ENCODE peak calls at places on chromosomes 4 and X, in ten cellular contexts. B is CD4-positive, alpha-beta T cell; Q is GM03348; L is HS-27A; T is Calu3; G is GDM1; X is GM12892; U is CD4-positive, alpha-beta memory T cell; Y is mucosa of descending colon; E is stimulated activated CD8-positive, alpha-beta memory T cell treated with anti-CD3 and anti-CD28 coated beads, Interleukin-2, amount 100 ng/mL, for 1 hour. V is an unnamed sample.

GRCh38 chrX:115968436-115969252 is 201.9 kb upstream of the AGTR2 start:
- DNase-seq in B (no peak), Q (no peak), L (no peak), T (peak; percentile 63), G (no peak), X (no peak), U (no peak), Y (peak; percentile 62), E (no peak), V (no peak)

GRCh38 chr4:5142726-5143125 is 91.4 kb downstream of the STK32B start:
- DNase-seq in B (no peak), Q (peak; percentile 28), L (no peak), T (no peak), G (peak; percentile 27), X (no peak), U (no peak), Y (peak; percentile 61), E (no peak), V (no peak)

GRCh38 chr4:123415977-123416376 is 19.4 kb downstream of the SPRY1 start:
- DNase-seq in B (peak; percentile 11), Q (peak; percentile 47), L (no peak), T (no peak), G (peak; percentile 72), X (no peak), U (no peak), Y (no peak), E (peak; percentile 18), V (no peak)

GRCh38 chr4:25862411-25863346 is at the start of gene SEL1L3:
- DNase-seq in B (peak; percentile 55), Q (peak; percentile 82), L (no peak), T (peak; percentile 75), G (no peak), X (peak; percentile 66), U (peak; percentile 31), Y (peak; percentile 67), E (no peak), V (no peak)

GRCh38 chr4:48669086-48669485 is 111.0 kb downstream of the FRYL start:
- DNase-seq in B (no peak), Q (no peak), L (no peak), T (no peak), G (no peak), X (no peak), U (no peak), Y (peak; percentile 50), E (no peak), V (no peak)

GRCh38 chr4:144179152-144179739 is 38.7 kb upstream of the GYPA start:
- DNase-seq in B (no peak), Q (no peak), L (peak; percentile 14), T (no peak), G (no peak), X (no peak), U (no peak), Y (no peak), E (no peak), V (no peak)

GRCh38 chrX:154142386-154142785 is 1.7 kb upstream of the OPN1LW start:
- DNase-seq in B (no peak), Q (no peak), L (no peak), T (no peak), G (no peak), X (no peak), U (no peak), Y (no peak), E (no peak), V (no peak)

GRCh38 chr4:8297691-8298485 is 28.3 kb downstream of the HTRA3 start:
- DNase-seq in B (no peak), Q (no peak), L (no peak), T (no peak), G (no peak), X (no peak), U (no peak), Y (no peak), E (no peak), V (no peak)

GRCh38 chr4:78031457-78031856 is 25.7 kb upstream of the FRAS1 start:
- DNase-seq in B (no peak), Q (no peak), L (no peak), T (no peak), G (no peak), X (no peak), U (no peak), Y (no peak), E (no peak), V (no peak)

GRCh38 chr4:141402696-141403095 is 182.0 kb downstream of the ZNF330 start:
- DNase-seq in B (no peak), Q (no peak), L (no peak), T (no peak), G (no peak), X (no peak), U (no peak), Y (no peak), E (no peak), V (no peak)

GRCh38 chr4:137531121-137531520 is 1.2 kb downstream of the PCDH18 start:
- DNase-seq in B (no peak), Q (peak; percentile 24), L (no peak), T (no peak), G (no peak), X (no peak), U (no peak), Y (peak; percentile 19), E (no peak), V (no peak)

GRCh38 chr4:176014583-176015108 is 51.0 kb upstream of the WDR17 start:
- DNase-seq in B (no peak), Q (no peak), L (no peak), T (no peak), G (no peak), X (no peak), U (no peak), Y (no peak), E (no peak), V (no peak)

GRCh38 chrX:150155396-150156048 is 207.6 kb upstream of the MAMLD1 start:
- DNase-seq in B (no peak), Q (peak; percentile 66), L (peak; percentile 68), T (peak; percentile 38), G (no peak), X (no peak), U (no peak), Y (peak; percentile 37), E (no peak), V (no peak)

GRCh38 chrX:119669424-119670037 is 23.4 kb downstream of the SEPTIN6 start:
- DNase-seq in B (no peak), Q (no peak), L (no peak), T (no peak), G (no peak), X (no peak), U (no peak), Y (no peak), E (no peak), V (no peak)

GRCh38 chr4:1099270-1099669 is 14.1 kb downstream of the RNF212 start:
- DNase-seq in B (no peak), Q (no peak), L (no peak), T (no peak), G (no peak), X (no peak), U (no peak), Y (no peak), E (no peak), V (no peak)

GRCh38 chrX:40207626-40208025 is 109.9 kb upstream of the BCOR start:
- DNase-seq in B (no peak), Q (peak; percentile 7), L (peak; percentile 7), T (no peak), G (no peak), X (no peak), U (no peak), Y (no peak), E (no peak), V (no peak)

GRCh38 chrX:101080326-101080725 is 1.6 kb downstream of the TMEM35A start:
- DNase-seq in B (no peak), Q (no peak), L (no peak), T (no peak), G (no peak), X (no peak), U (no peak), Y (no peak), E (no peak), V (no peak)

GRCh38 chr4:31995943-31996901 is 1276.1 kb downstream of the PCDH7 start:
- DNase-seq in B (no peak), Q (no peak), L (no peak), T (no peak), G (no peak), X (no peak), U (no peak), Y (peak; percentile 5), E (no peak), V (no peak)

GRCh38 chrX:30246769-30247489 is at the start of gene MAGEB1:
- DNase-seq in B (no peak), Q (no peak), L (no peak), T (no peak), G (no peak), X (no peak), U (no peak), Y (no peak), E (no peak), V (no peak)

GRCh38 chr4:147060171-147060931 is 114.7 kb upstream of the TTC29 start:
- DNase-seq in B (no peak), Q (peak; percentile 47), L (peak; percentile 68), T (no peak), G (no peak), X (no peak), U (no peak), Y (no peak), E (no peak), V (no peak)

GRCh38 chr4:1036976-1037810 is 25.8 kb downstream of the FGFRL1 start:
- DNase-seq in B (no peak), Q (no peak), L (no peak), T (no peak), G (no peak), X (no peak), U (no peak), Y (no peak), E (no peak), V (no peak)

GRCh38 chr4:105541420-105541819 is 11.0 kb upstream of the ARHGEF38 start:
- DNase-seq in B (no peak), Q (no peak), L (no peak), T (no peak), G (no peak), X (no peak), U (no peak), Y (no peak), E (no peak), V (no peak)

GRCh38 chrX:57137481-57137880 is 284 bp upstream of the SPIN2A start:
- DNase-seq in B (no peak), Q (peak; percentile 54), L (no peak), T (peak; percentile 11), G (no peak), X (no peak), U (no peak), Y (no peak), E (no peak), V (no peak)

GRCh38 chrX:78329486-78329885 is 2.1 kb upstream of the CYSLTR1 start:
- DNase-seq in B (peak; percentile 31), Q (no peak), L (no peak), T (no peak), G (no peak), X (no peak), U (peak; percentile 34), Y (no peak), E (no peak), V (peak; percentile 28)

GRCh38 chr4:121195649-121196048 is 31.5 kb upstream of the TNIP3 start:
- DNase-seq in B (no peak), Q (no peak), L (no peak), T (no peak), G (no peak), X (no peak), U (no peak), Y (no peak), E (no peak), V (no peak)

GRCh38 chrX:42093756-42094155 is 170.4 kb upstream of the CASK start:
- DNase-seq in B (no peak), Q (no peak), L (no peak), T (peak; percentile 30), G (no peak), X (no peak), U (no peak), Y (no peak), E (no peak), V (no peak)